ENCODE peak calls at places on chromosome 7, in seven cellular contexts. F, T, A, C, L, H and S are unnamed samples.

GRCh38 chr7:73342645-73343044 is 14.7 kb downstream of the FKBP6 start:
- DNase-seq in A (peak; percentile 73), T (peak; percentile 60), L (no peak), F (peak; percentile 68), H (peak; percentile 83), C (peak; percentile 53), S (no peak)

GRCh38 chr7:158023157-158023556 is 564.5 kb downstream of the PTPRN2 start:
- DNase-seq in T (no peak), F (no peak), A (no peak), C (no peak), H (peak; percentile 13), L (peak; percentile 18), S (no peak)

GRCh38 chr7:22633286-22633953 is 93.6 kb upstream of the IL6 start:
- DNase-seq in H (no peak), A (no peak), C (no peak), L (no peak), T (no peak), F (no peak), S (no peak)

GRCh38 chr7:93013471-93014061 is 104.2 kb downstream of the SAMD9 start:
- DNase-seq in A (no peak), L (no peak), F (no peak), H (no peak), T (no peak), C (no peak), S (no peak)

GRCh38 chr7:47153571-47153970 is 428.3 kb downstream of the TNS3 start:
- DNase-seq in F (peak; percentile 87), C (no peak), T (no peak), A (no peak), L (no peak), H (peak; percentile 83), S (no peak)

GRCh38 chr7:150420242-150420641 is 30.2 kb upstream of the GIMAP8 start:
- DNase-seq in F (no peak), H (peak; percentile 21), T (no peak), A (no peak), L (peak; percentile 5), C (no peak), S (no peak)

GRCh38 chr7:44980393-44981034 is 1.7 kb upstream of the MYO1G start:
- DNase-seq in A (peak; percentile 77), L (no peak), T (peak; percentile 18), F (no peak), C (no peak), H (peak; percentile 44), S (no peak)

GRCh38 chr7:82230826-82231581 is 212.6 kb downstream of the CACNA2D1 start:
- DNase-seq in L (no peak), C (no peak), T (no peak), H (peak; percentile 44), F (peak; percentile 33), A (no peak), S (no peak)

GRCh38 chr7:102912742-102913141 is at the start of gene LRRC17:
- DNase-seq in F (peak; percentile 23), C (peak; percentile 85), T (peak; percentile 97), L (no peak), H (no peak), A (peak; percentile 95), S (no peak)

GRCh38 chr7:43756368-43757072 is 2.0 kb upstream of the BLVRA start:
- DNase-seq in C (no peak), H (no peak), L (peak; percentile 17), A (peak; percentile 57), T (peak; percentile 78), F (no peak), S (peak; percentile 57)

GRCh38 chr7:151047979-151048763 is at the start of gene ASIC3:
- DNase-seq in H (no peak), C (no peak), F (no peak), T (no peak), A (no peak), L (no peak), S (no peak)

GRCh38 chr7:158492372-158492771 is 95.3 kb downstream of the PTPRN2 start:
- DNase-seq in H (no peak), L (no peak), T (no peak), C (no peak), F (no peak), A (no peak), S (no peak)

GRCh38 chr7:38317457-38318037 is 44.1 kb upstream of the TARP start:
- DNase-seq in T (no peak), A (no peak), C (no peak), H (peak; percentile 60), L (no peak), F (no peak), S (no peak)

GRCh38 chr7:18151419-18151818 is 123.8 kb upstream of the PRPS1L1 start:
- DNase-seq in A (peak; percentile 2), F (no peak), T (no peak), H (no peak), C (no peak), L (no peak), S (no peak)

GRCh38 chr7:91083855-91084644 is 180.2 kb upstream of the FZD1 start:
- DNase-seq in C (peak; percentile 42), T (no peak), F (no peak), H (no peak), A (peak; percentile 39), L (no peak), S (no peak)

GRCh38 chr7:47557986-47558670 is 23.8 kb downstream of the TNS3 start:
- DNase-seq in L (no peak), A (no peak), H (peak; percentile 59), F (peak; percentile 43), C (no peak), T (no peak), S (no peak)

GRCh38 chr7:22356855-22357310 is at the start of gene RAPGEF5:
- DNase-seq in C (no peak), F (peak; percentile 68), T (no peak), H (peak; percentile 85), A (peak; percentile 2), L (no peak), S (no peak)

GRCh38 chr7:76507723-76508406 is 2.5 kb upstream of the UPK3B start:
- DNase-seq in H (peak; percentile 29), C (peak; percentile 1), T (no peak), L (no peak), A (no peak), F (peak; percentile 4), S (no peak)

GRCh38 chr7:120272896-120273475 is at the start of gene KCND2:
- DNase-seq in L (no peak), T (no peak), H (peak; percentile 80), C (no peak), F (peak; percentile 79), A (peak; percentile 17), S (no peak)

GRCh38 chr7:50474382-50475155 is 24.4 kb upstream of the FIGNL1 start:
- DNase-seq in L (peak; percentile 54), T (no peak), A (no peak), F (no peak), H (no peak), C (peak; percentile 35), S (no peak)

GRCh38 chr7:55095672-55096071 is 76.9 kb downstream of the EGFR start:
- DNase-seq in F (no peak), C (no peak), H (no peak), T (no peak), A (no peak), L (no peak), S (no peak)

GRCh38 chr7:42843209-42843800 is 68.6 kb downstream of the C7orf25 start:
- DNase-seq in H (peak; percentile 82), L (no peak), A (peak; percentile 57), C (peak; percentile 53), T (peak; percentile 47), F (peak; percentile 84), S (no peak)

GRCh38 chr7:8365499-8366110 is 67.8 kb upstream of the NXPH1 start:
- DNase-seq in T (no peak), H (no peak), A (no peak), F (peak; percentile 72), L (no peak), C (no peak), S (no peak)

GRCh38 chr7:158733762-158734494 is 29.3 kb upstream of the NCAPG2 start:
- DNase-seq in H (no peak), A (no peak), F (peak; percentile 47), C (no peak), L (peak; percentile 72), T (no peak), S (peak; percentile 64)

GRCh38 chr7:92075455-92076158 is 58.7 kb downstream of the CYP51A1 start:
- DNase-seq in F (no peak), C (no peak), A (no peak), T (no peak), L (no peak), H (no peak), S (no peak)

DNA sequence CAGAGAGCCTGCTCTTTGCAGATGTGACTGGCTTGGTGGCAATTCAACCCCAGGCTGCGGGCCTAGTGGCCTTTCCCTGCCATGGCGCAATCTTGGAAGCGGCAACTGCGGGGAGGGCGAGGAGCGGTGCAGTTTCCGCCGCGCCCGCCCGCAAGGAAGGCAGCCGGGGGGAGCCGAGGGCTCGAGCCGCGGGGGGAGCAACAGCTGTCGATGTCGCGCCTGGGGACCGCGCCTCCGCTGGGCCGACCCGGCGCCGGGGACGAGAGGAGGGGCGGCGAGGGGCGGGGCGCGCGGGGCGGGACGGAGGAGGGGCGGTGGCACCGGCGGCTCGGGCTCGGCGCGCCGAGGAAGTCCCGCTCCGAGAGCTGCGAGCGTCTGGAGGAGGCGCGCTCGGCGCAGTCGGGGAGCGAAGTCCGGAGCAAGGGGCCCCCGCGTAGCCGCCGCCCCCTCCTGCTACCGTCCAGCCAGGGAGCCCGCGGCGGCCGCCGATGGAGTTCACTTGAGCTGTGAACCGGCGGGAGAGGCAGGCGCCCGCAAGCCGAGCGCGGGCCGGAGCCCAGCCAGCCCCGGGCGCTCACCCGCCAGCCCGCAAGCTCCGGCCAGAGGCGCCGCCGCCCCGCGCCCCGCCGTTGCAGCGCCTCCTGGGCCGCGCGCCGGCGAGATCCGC is 438.1 kb upstream of the GALNT17 start:
- DNase-seq in T (peak; percentile 68), L (peak; percentile 93), A (peak; percentile 55), H (peak; percentile 89), C (no peak), F (peak; percentile 80), S (peak; percentile 87)
- TF ChIP-seq CTCF in T (no peak), L (no peak), A (peak; percentile 11), H (peak; percentile 64), C (no peak), F (no peak), S (no peak)

GRCh38 chr7:4103352-4104091 is 578.6 kb upstream of the FOXK1 start:
- DNase-seq in C (peak; percentile 8), A (peak; percentile 2), T (peak; percentile 8), L (no peak), H (peak; percentile 62), F (peak; percentile 47), S (no peak)
- TF ChIP-seq CTCF in C (peak; percentile 2), A (no peak), T (peak; percentile 11), L (no peak), H (peak; percentile 60), F (peak; percentile 39), S (peak; percentile 43)

DNA sequence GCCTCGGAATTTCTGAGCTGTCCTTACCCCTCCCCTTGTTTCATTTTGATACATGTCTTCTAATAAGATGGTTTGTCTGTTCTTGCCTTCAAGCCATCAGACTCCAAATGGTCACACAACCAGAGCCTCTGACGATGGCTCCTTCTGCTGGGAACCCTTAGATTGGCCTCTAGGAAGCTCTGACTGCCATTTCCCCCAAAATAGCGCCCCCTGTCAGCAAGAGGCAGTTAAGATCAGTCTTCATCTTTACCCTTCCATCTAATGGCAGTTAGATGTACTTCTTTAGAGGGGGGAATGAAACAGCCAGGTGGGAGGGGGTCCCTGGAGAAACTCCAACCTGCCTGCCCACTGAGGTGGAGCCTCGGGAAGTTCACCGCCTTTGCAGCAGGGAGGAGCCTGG is 85.8 kb upstream of the GPR22 start:
- DNase-seq in C (no peak), H (no peak), A (no peak), F (peak; percentile 28), L (no peak), T (no peak), S (no peak)
- TF ChIP-seq CTCF in C (no peak), H (peak; percentile 47), A (peak; percentile 7), F (peak; percentile 59), L (no peak), T (peak; percentile 3), S (no peak)

GRCh38 chr7:80288175-80289122 is 153.8 kb downstream of the GNAI1 start:
- DNase-seq in L (no peak), C (no peak), T (peak; percentile 98), F (peak; percentile 36), A (no peak), H (peak; percentile 57), S (no peak)
- TF ChIP-seq CTCF in L (no peak), C (peak; percentile 8), T (peak; percentile 1), F (peak; percentile 79), A (peak; percentile 12), H (peak; percentile 68), S (peak; percentile 52)